ENCODE peak calls at places on chromosomes 2 and 18, in eight cellular contexts. One of them, this sample, is unnamed.

GRCh38 chr2:46990231-46990588 is 74.6 kb upstream of the MCFD2 start:
- DNase-seq in CD4-positive, alpha-beta memory T cell: no peak
- DNase-seq in thyroid gland: no peak
- DNase-seq in foreskin keratinocyte: no peak
- DNase-seq in suprapubic skin: no peak
- DNase-seq in CD8-positive, alpha-beta memory T cell: no peak
- DNase-seq in effector memory CD4-positive, alpha-beta T cell: no peak
- DNase-seq in tibial artery: no peak
- DNase-seq in this sample: no peak

GRCh38 chr2:105873721-105874120 is 129.0 kb downstream of the NCK2 start:
- DNase-seq in CD4-positive, alpha-beta memory T cell: no peak
- DNase-seq in thyroid gland: no peak
- DNase-seq in foreskin keratinocyte: no peak
- DNase-seq in suprapubic skin: no peak
- DNase-seq in CD8-positive, alpha-beta memory T cell: no peak
- DNase-seq in effector memory CD4-positive, alpha-beta T cell: peak; percentile 61
- DNase-seq in tibial artery: no peak
- DNase-seq in this sample: no peak

GRCh38 chr2:84912984-84913383 is 7.5 kb downstream of the TMSB10 start:
- DNase-seq in CD4-positive, alpha-beta memory T cell: no peak
- DNase-seq in thyroid gland: no peak
- DNase-seq in foreskin keratinocyte: no peak
- DNase-seq in suprapubic skin: no peak
- DNase-seq in CD8-positive, alpha-beta memory T cell: no peak
- DNase-seq in effector memory CD4-positive, alpha-beta T cell: no peak
- DNase-seq in tibial artery: no peak
- DNase-seq in this sample: peak; percentile 37

GRCh38 chr2:192151848-192152247 is 42.9 kb downstream of the TMEFF2 start:
- DNase-seq in CD4-positive, alpha-beta memory T cell: no peak
- DNase-seq in thyroid gland: no peak
- DNase-seq in foreskin keratinocyte: peak; percentile 18
- DNase-seq in suprapubic skin: no peak
- DNase-seq in CD8-positive, alpha-beta memory T cell: no peak
- DNase-seq in effector memory CD4-positive, alpha-beta T cell: no peak
- DNase-seq in tibial artery: no peak
- DNase-seq in this sample: no peak

GRCh38 chr2:9288681-9289338 is 82.2 kb downstream of the ASAP2 start:
- DNase-seq in CD4-positive, alpha-beta memory T cell: no peak
- DNase-seq in thyroid gland: no peak
- DNase-seq in foreskin keratinocyte: no peak
- DNase-seq in suprapubic skin: no peak
- DNase-seq in CD8-positive, alpha-beta memory T cell: no peak
- DNase-seq in effector memory CD4-positive, alpha-beta T cell: no peak
- DNase-seq in tibial artery: no peak
- DNase-seq in this sample: no peak

GRCh38 chr2:157789933-157790511 is 86.1 kb downstream of the ACVR1 start:
- DNase-seq in CD4-positive, alpha-beta memory T cell: no peak
- DNase-seq in thyroid gland: peak; percentile 93
- DNase-seq in foreskin keratinocyte: no peak
- DNase-seq in suprapubic skin: peak; percentile 67
- DNase-seq in CD8-positive, alpha-beta memory T cell: no peak
- DNase-seq in effector memory CD4-positive, alpha-beta T cell: no peak
- DNase-seq in tibial artery: peak; percentile 84
- DNase-seq in this sample: no peak

GRCh38 chr2:68193774-68194372 is 36.2 kb downstream of the PNO1 start:
- DNase-seq in CD4-positive, alpha-beta memory T cell: no peak
- DNase-seq in thyroid gland: no peak
- DNase-seq in foreskin keratinocyte: peak; percentile 16
- DNase-seq in suprapubic skin: no peak
- DNase-seq in CD8-positive, alpha-beta memory T cell: no peak
- DNase-seq in effector memory CD4-positive, alpha-beta T cell: no peak
- DNase-seq in tibial artery: no peak
- DNase-seq in this sample: no peak

GRCh38 chr2:84904717-84905174 is 710 bp upstream of the TMSB10 start:
- DNase-seq in CD4-positive, alpha-beta memory T cell: no peak
- DNase-seq in thyroid gland: peak; percentile 91
- DNase-seq in foreskin keratinocyte: no peak
- DNase-seq in suprapubic skin: peak; percentile 92
- DNase-seq in CD8-positive, alpha-beta memory T cell: peak; percentile 64
- DNase-seq in effector memory CD4-positive, alpha-beta T cell: no peak
- DNase-seq in tibial artery: peak; percentile 92
- DNase-seq in this sample: peak; percentile 96

GRCh38 chr2:104849036-104849551 is 4.8 kb upstream of the POU3F3 start:
- DNase-seq in CD4-positive, alpha-beta memory T cell: no peak
- DNase-seq in thyroid gland: no peak
- DNase-seq in foreskin keratinocyte: no peak
- DNase-seq in suprapubic skin: no peak
- DNase-seq in CD8-positive, alpha-beta memory T cell: no peak
- DNase-seq in effector memory CD4-positive, alpha-beta T cell: no peak
- DNase-seq in tibial artery: no peak
- DNase-seq in this sample: no peak

GRCh38 chr18:22086973-22087372 is 82.4 kb upstream of the GATA6 start:
- DNase-seq in CD4-positive, alpha-beta memory T cell: no peak
- DNase-seq in thyroid gland: no peak
- DNase-seq in foreskin keratinocyte: no peak
- DNase-seq in suprapubic skin: no peak
- DNase-seq in CD8-positive, alpha-beta memory T cell: no peak
- DNase-seq in effector memory CD4-positive, alpha-beta T cell: no peak
- DNase-seq in tibial artery: no peak
- DNase-seq in this sample: no peak

GRCh38 chr2:46471-47345 is at the start of gene FAM110C:
- DNase-seq in CD4-positive, alpha-beta memory T cell: peak; percentile 31
- DNase-seq in thyroid gland: peak; percentile 93
- DNase-seq in foreskin keratinocyte: peak; percentile 64
- DNase-seq in suprapubic skin: peak; percentile 69
- DNase-seq in CD8-positive, alpha-beta memory T cell: peak; percentile 29
- DNase-seq in effector memory CD4-positive, alpha-beta T cell: peak; percentile 10
- DNase-seq in tibial artery: peak; percentile 92
- DNase-seq in this sample: no peak

GRCh38 chr2:35082072-35082471 is 1273.5 kb upstream of the CRIM1 start:
- DNase-seq in CD4-positive, alpha-beta memory T cell: no peak
- DNase-seq in thyroid gland: no peak
- DNase-seq in foreskin keratinocyte: no peak
- DNase-seq in suprapubic skin: no peak
- DNase-seq in CD8-positive, alpha-beta memory T cell: no peak
- DNase-seq in effector memory CD4-positive, alpha-beta T cell: no peak
- DNase-seq in tibial artery: no peak
- DNase-seq in this sample: no peak

GRCh38 chr2:33032245-33032644 is 85.5 kb downstream of the LTBP1 start:
- DNase-seq in CD4-positive, alpha-beta memory T cell: no peak
- DNase-seq in thyroid gland: no peak
- DNase-seq in foreskin keratinocyte: no peak
- DNase-seq in suprapubic skin: no peak
- DNase-seq in CD8-positive, alpha-beta memory T cell: no peak
- DNase-seq in effector memory CD4-positive, alpha-beta T cell: no peak
- DNase-seq in tibial artery: no peak
- DNase-seq in this sample: no peak

DNA sequence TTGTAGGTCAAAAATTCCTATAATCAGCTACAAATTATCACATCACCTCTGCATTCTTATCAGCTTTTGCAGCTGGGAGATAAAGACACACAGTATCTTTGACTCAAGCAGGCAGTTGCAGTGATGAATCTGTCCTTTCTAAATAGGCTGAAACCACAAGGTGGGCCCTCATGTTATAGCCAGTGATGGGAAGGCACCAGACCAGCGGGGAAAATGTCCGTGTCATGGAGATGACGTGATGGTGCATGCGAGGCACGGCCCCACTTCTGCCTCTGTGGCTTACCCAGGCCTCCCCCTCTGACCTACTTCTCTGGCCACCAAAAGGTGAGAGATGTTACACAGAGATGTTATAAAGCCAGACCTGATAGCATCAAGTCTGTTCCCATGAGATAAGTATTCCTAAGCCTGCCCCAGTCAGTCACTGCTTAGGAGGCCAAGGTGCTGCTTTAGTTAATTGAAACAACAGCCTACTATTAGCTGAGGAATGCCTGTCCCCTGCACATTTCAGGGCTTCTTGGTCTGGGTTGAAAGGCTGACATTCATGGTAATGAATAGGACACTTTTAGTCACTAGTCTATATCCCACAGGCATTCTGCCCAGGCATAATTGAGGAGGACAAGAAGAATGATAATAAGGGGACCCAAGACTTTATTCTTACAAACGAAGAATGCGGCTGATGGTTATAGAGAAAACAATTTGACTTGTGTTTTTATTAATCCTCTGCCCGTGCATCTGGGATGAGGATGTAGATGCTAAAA is 327.9 kb downstream of the LPIN1 start:
- DNase-seq in CD4-positive, alpha-beta memory T cell: peak; percentile 11
- DNase-seq in thyroid gland: no peak
- DNase-seq in foreskin keratinocyte: no peak
- DNase-seq in suprapubic skin: no peak
- DNase-seq in CD8-positive, alpha-beta memory T cell: no peak
- DNase-seq in effector memory CD4-positive, alpha-beta T cell: no peak
- DNase-seq in tibial artery: no peak
- DNase-seq in this sample: no peak
- H3K27me3 ChIP-seq in CD4-positive, alpha-beta memory T cell: no peaks in the 10 kb centered on the region
- H3K27me3 ChIP-seq in thyroid gland: no peaks in the 10 kb centered on the region
- H3K27me3 ChIP-seq in foreskin keratinocyte: peaks cover 42% of the 10 kb centered on the region
- H3K27me3 ChIP-seq in suprapubic skin: peaks cover under 1% of the 10 kb centered on the region
- H3K27me3 ChIP-seq in CD8-positive, alpha-beta memory T cell: no peaks in the 10 kb centered on the region
- H3K27me3 ChIP-seq in effector memory CD4-positive, alpha-beta T cell: no peaks in the 10 kb centered on the region
- H3K27me3 ChIP-seq in tibial artery: no peaks in the 10 kb centered on the region
- H3K27me3 ChIP-seq in this sample: no peaks in the 10 kb centered on the region

GRCh38 chr2:203720011-203720410 is 13.6 kb downstream of the CD28 start:
- DNase-seq in CD4-positive, alpha-beta memory T cell: peak; percentile 87
- DNase-seq in thyroid gland: no peak
- DNase-seq in foreskin keratinocyte: no peak
- DNase-seq in suprapubic skin: no peak
- DNase-seq in CD8-positive, alpha-beta memory T cell: peak; percentile 85
- DNase-seq in effector memory CD4-positive, alpha-beta T cell: peak; percentile 44
- DNase-seq in tibial artery: no peak
- DNase-seq in this sample: no peak

GRCh38 chr2:203719456-203719855 is 13.0 kb downstream of the CD28 start:
- DNase-seq in CD4-positive, alpha-beta memory T cell: no peak
- DNase-seq in thyroid gland: no peak
- DNase-seq in foreskin keratinocyte: no peak
- DNase-seq in suprapubic skin: no peak
- DNase-seq in CD8-positive, alpha-beta memory T cell: no peak
- DNase-seq in effector memory CD4-positive, alpha-beta T cell: no peak
- DNase-seq in tibial artery: no peak
- DNase-seq in this sample: no peak

GRCh38 chr2:203722411-203722810 is 16.0 kb downstream of the CD28 start:
- DNase-seq in CD4-positive, alpha-beta memory T cell: no peak
- DNase-seq in thyroid gland: no peak
- DNase-seq in foreskin keratinocyte: no peak
- DNase-seq in suprapubic skin: no peak
- DNase-seq in CD8-positive, alpha-beta memory T cell: no peak
- DNase-seq in effector memory CD4-positive, alpha-beta T cell: no peak
- DNase-seq in tibial artery: no peak
- DNase-seq in this sample: no peak

GRCh38 chr2:203720922-203721672 is 14.7 kb downstream of the CD28 start:
- DNase-seq in CD4-positive, alpha-beta memory T cell: peak; percentile 48
- DNase-seq in thyroid gland: no peak
- DNase-seq in foreskin keratinocyte: no peak
- DNase-seq in suprapubic skin: no peak
- DNase-seq in CD8-positive, alpha-beta memory T cell: no peak
- DNase-seq in effector memory CD4-positive, alpha-beta T cell: no peak
- DNase-seq in tibial artery: no peak
- DNase-seq in this sample: no peak

GRCh38 chr2:203721770-203722169 is 15.3 kb downstream of the CD28 start:
- DNase-seq in CD4-positive, alpha-beta memory T cell: no peak
- DNase-seq in thyroid gland: no peak
- DNase-seq in foreskin keratinocyte: no peak
- DNase-seq in suprapubic skin: no peak
- DNase-seq in CD8-positive, alpha-beta memory T cell: no peak
- DNase-seq in effector memory CD4-positive, alpha-beta T cell: no peak
- DNase-seq in tibial artery: no peak
- DNase-seq in this sample: no peak
- H3K4me1 ChIP-seq in CD4-positive, alpha-beta memory T cell: peaks cover 100% of the 10 kb centered on the region
- H3K4me1 ChIP-seq in thyroid gland: no peaks in the 10 kb centered on the region
- H3K4me1 ChIP-seq in foreskin keratinocyte: no peaks in the 10 kb centered on the region
- H3K4me1 ChIP-seq in suprapubic skin: no peaks in the 10 kb centered on the region
- H3K4me1 ChIP-seq in CD8-positive, alpha-beta memory T cell: peaks cover 92% of the 10 kb centered on the region
- H3K4me1 ChIP-seq in effector memory CD4-positive, alpha-beta T cell: peaks cover 56% of the 10 kb centered on the region
- H3K4me1 ChIP-seq in tibial artery: no peaks in the 10 kb centered on the region
- H3K4me1 ChIP-seq in this sample: no peaks in the 10 kb centered on the region

GRCh38 chr18:26863921-26864497 is 1.5 kb downstream of the AQP4 start:
- DNase-seq in CD4-positive, alpha-beta memory T cell: no peak
- DNase-seq in thyroid gland: peak; percentile 49
- DNase-seq in foreskin keratinocyte: no peak
- DNase-seq in suprapubic skin: no peak
- DNase-seq in CD8-positive, alpha-beta memory T cell: no peak
- DNase-seq in effector memory CD4-positive, alpha-beta T cell: no peak
- DNase-seq in tibial artery: no peak
- DNase-seq in this sample: no peak

GRCh38 chr18:26865557-26865956 is at the start of gene AQP4:
- DNase-seq in CD4-positive, alpha-beta memory T cell: no peak
- DNase-seq in thyroid gland: peak; percentile 79
- DNase-seq in foreskin keratinocyte: no peak
- DNase-seq in suprapubic skin: no peak
- DNase-seq in CD8-positive, alpha-beta memory T cell: no peak
- DNase-seq in effector memory CD4-positive, alpha-beta T cell: no peak
- DNase-seq in tibial artery: no peak
- DNase-seq in this sample: no peak

GRCh38 chr18:26863122-26863879 is 2.2 kb downstream of the AQP4 start:
- DNase-seq in CD4-positive, alpha-beta memory T cell: no peak
- DNase-seq in thyroid gland: peak; percentile 93
- DNase-seq in foreskin keratinocyte: no peak
- DNase-seq in suprapubic skin: no peak
- DNase-seq in CD8-positive, alpha-beta memory T cell: no peak
- DNase-seq in effector memory CD4-positive, alpha-beta T cell: no peak
- DNase-seq in tibial artery: no peak
- DNase-seq in this sample: no peak

GRCh38 chr18:26864658-26865057 is 849 bp downstream of the AQP4 start:
- DNase-seq in CD4-positive, alpha-beta memory T cell: no peak
- DNase-seq in thyroid gland: peak; percentile 40
- DNase-seq in foreskin keratinocyte: no peak
- DNase-seq in suprapubic skin: no peak
- DNase-seq in CD8-positive, alpha-beta memory T cell: no peak
- DNase-seq in effector memory CD4-positive, alpha-beta T cell: no peak
- DNase-seq in tibial artery: no peak
- DNase-seq in this sample: no peak

DNA sequence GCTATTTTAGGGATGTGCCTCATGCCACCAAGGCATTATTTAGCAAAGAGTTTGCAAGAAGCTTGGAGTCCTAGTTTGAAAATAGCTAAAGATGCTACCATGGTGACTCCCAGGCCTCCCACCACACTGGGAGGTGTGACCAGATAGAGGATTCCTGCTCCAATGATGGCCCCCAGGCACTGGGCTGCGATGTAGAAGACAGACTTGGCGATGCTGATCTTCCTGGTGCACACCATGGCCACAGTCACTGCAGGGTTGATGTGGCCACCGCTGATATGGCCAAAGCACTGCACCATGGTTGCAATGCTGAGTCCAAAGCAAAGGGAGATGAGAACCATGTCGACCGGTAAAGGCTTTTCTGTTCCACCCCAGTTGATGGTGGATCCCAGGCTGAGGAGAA is 3.4 kb downstream of the AQP4 start:
- DNase-seq in CD4-positive, alpha-beta memory T cell: no peak
- DNase-seq in thyroid gland: no peak
- DNase-seq in foreskin keratinocyte: no peak
- DNase-seq in suprapubic skin: no peak
- DNase-seq in CD8-positive, alpha-beta memory T cell: no peak
- DNase-seq in effector memory CD4-positive, alpha-beta T cell: no peak
- DNase-seq in tibial artery: no peak
- DNase-seq in this sample: no peak
- H3K27me3 ChIP-seq in CD4-positive, alpha-beta memory T cell: no peaks in the 10 kb centered on the region
- H3K27me3 ChIP-seq in thyroid gland: no peaks in the 10 kb centered on the region
- H3K27me3 ChIP-seq in foreskin keratinocyte: peaks cover 33% of the 10 kb centered on the region
- H3K27me3 ChIP-seq in suprapubic skin: peaks cover 19% of the 10 kb centered on the region
- H3K27me3 ChIP-seq in CD8-positive, alpha-beta memory T cell: no peaks in the 10 kb centered on the region
- H3K27me3 ChIP-seq in effector memory CD4-positive, alpha-beta T cell: no peaks in the 10 kb centered on the region
- H3K27me3 ChIP-seq in tibial artery: no peaks in the 10 kb centered on the region
- H3K27me3 ChIP-seq in this sample: no peaks in the 10 kb centered on the region

GRCh38 chr2:237437566-237437965 is 23.6 kb upstream of the COL6A3 start:
- DNase-seq in CD4-positive, alpha-beta memory T cell: no peak
- DNase-seq in thyroid gland: no peak
- DNase-seq in foreskin keratinocyte: no peak
- DNase-seq in suprapubic skin: peak; percentile 61
- DNase-seq in CD8-positive, alpha-beta memory T cell: no peak
- DNase-seq in effector memory CD4-positive, alpha-beta T cell: no peak
- DNase-seq in tibial artery: no peak
- DNase-seq in this sample: no peak
- H3K4me1 ChIP-seq in CD4-positive, alpha-beta memory T cell: peaks cover 85% of the 10 kb centered on the region
- H3K4me1 ChIP-seq in thyroid gland: peaks cover 37% of the 10 kb centered on the region
- H3K4me1 ChIP-seq in foreskin keratinocyte: peaks cover 6% of the 10 kb centered on the region
- H3K4me1 ChIP-seq in suprapubic skin: peaks cover 30% of the 10 kb centered on the region
- H3K4me1 ChIP-seq in CD8-positive, alpha-beta memory T cell: peaks cover 79% of the 10 kb centered on the region
- H3K4me1 ChIP-seq in effector memory CD4-positive, alpha-beta T cell: peaks cover 57% of the 10 kb centered on the region
- H3K4me1 ChIP-seq in tibial artery: peaks cover 18% of the 10 kb centered on the region
- H3K4me1 ChIP-seq in this sample: peaks cover 74% of the 10 kb centered on the region